ENCODE peak calls at places on chromosomes 2 and 18, in nine cellular contexts. One of them, this sample, is unnamed.

GRCh38 chr2:137946227-137946626 is 18.0 kb upstream of the HNMT start:
- DNase-seq in GM13977: no peak
- DNase-seq in endothelial cell of umbilical vein: no peak
- DNase-seq in cortex of kidney: no peak
- DNase-seq in fibroblast of gingiva: no peak
- DNase-seq in stimulated activated CD4-positive, alpha-beta T cell treated with anti-CD3 and anti-CD28 coated beads, Interleukin-2, amount 100 ng/mL, for 4 hours: no peak
- DNase-seq in small intestine: no peak
- DNase-seq in left ventricle myocardium inferior: no peak
- DNase-seq in dermis microvascular lymphatic vessel endothelial cell: no peak
- DNase-seq in this sample: no peak

GRCh38 chr2:240703417-240704341 is 12.0 kb downstream of the AQP12A start:
- DNase-seq in GM13977: peak
- DNase-seq in endothelial cell of umbilical vein: no peak
- DNase-seq in cortex of kidney: no peak
- DNase-seq in fibroblast of gingiva: no peak
- DNase-seq in stimulated activated CD4-positive, alpha-beta T cell treated with anti-CD3 and anti-CD28 coated beads, Interleukin-2, amount 100 ng/mL, for 4 hours: no peak
- DNase-seq in small intestine: no peak
- DNase-seq in left ventricle myocardium inferior: peak
- DNase-seq in dermis microvascular lymphatic vessel endothelial cell: no peak
- DNase-seq in this sample: no peak

GRCh38 chr2:127796389-127796788 is 14.6 kb downstream of the WDR33 start:
- DNase-seq in GM13977: no peak
- DNase-seq in endothelial cell of umbilical vein: peak
- DNase-seq in cortex of kidney: no peak
- DNase-seq in fibroblast of gingiva: no peak
- DNase-seq in stimulated activated CD4-positive, alpha-beta T cell treated with anti-CD3 and anti-CD28 coated beads, Interleukin-2, amount 100 ng/mL, for 4 hours: no peak
- DNase-seq in small intestine: no peak
- DNase-seq in left ventricle myocardium inferior: no peak
- DNase-seq in dermis microvascular lymphatic vessel endothelial cell: no peak
- DNase-seq in this sample: no peak

GRCh38 chr2:150008901-150009300 is 421.3 kb upstream of the MMADHC start:
- DNase-seq in GM13977: no peak
- DNase-seq in endothelial cell of umbilical vein: no peak
- DNase-seq in cortex of kidney: no peak
- DNase-seq in fibroblast of gingiva: no peak
- DNase-seq in stimulated activated CD4-positive, alpha-beta T cell treated with anti-CD3 and anti-CD28 coated beads, Interleukin-2, amount 100 ng/mL, for 4 hours: no peak
- DNase-seq in small intestine: no peak
- DNase-seq in left ventricle myocardium inferior: no peak
- DNase-seq in dermis microvascular lymphatic vessel endothelial cell: no peak
- DNase-seq in this sample: no peak

GRCh38 chr2:106070181-106070580 is 123.9 kb downstream of the UXS1 start:
- DNase-seq in GM13977: no peak
- DNase-seq in endothelial cell of umbilical vein: no peak
- DNase-seq in cortex of kidney: no peak
- DNase-seq in fibroblast of gingiva: no peak
- DNase-seq in stimulated activated CD4-positive, alpha-beta T cell treated with anti-CD3 and anti-CD28 coated beads, Interleukin-2, amount 100 ng/mL, for 4 hours: no peak
- DNase-seq in small intestine: no peak
- DNase-seq in left ventricle myocardium inferior: no peak
- DNase-seq in dermis microvascular lymphatic vessel endothelial cell: no peak
- DNase-seq in this sample: no peak

GRCh38 chr2:181977661-181978350 is 7.8 kb upstream of the PPP1R1C start:
- DNase-seq in GM13977: no peak
- DNase-seq in endothelial cell of umbilical vein: no peak
- DNase-seq in cortex of kidney: no peak
- DNase-seq in fibroblast of gingiva: peak
- DNase-seq in stimulated activated CD4-positive, alpha-beta T cell treated with anti-CD3 and anti-CD28 coated beads, Interleukin-2, amount 100 ng/mL, for 4 hours: no peak
- DNase-seq in small intestine: no peak
- DNase-seq in left ventricle myocardium inferior: no peak
- DNase-seq in dermis microvascular lymphatic vessel endothelial cell: no peak
- DNase-seq in this sample: no peak

GRCh38 chr18:57523171-57523956 is 63.1 kb downstream of the FECH start:
- DNase-seq in GM13977: peak
- DNase-seq in endothelial cell of umbilical vein: no peak
- DNase-seq in cortex of kidney: no peak
- DNase-seq in fibroblast of gingiva: no peak
- DNase-seq in stimulated activated CD4-positive, alpha-beta T cell treated with anti-CD3 and anti-CD28 coated beads, Interleukin-2, amount 100 ng/mL, for 4 hours: no peak
- DNase-seq in small intestine: peak
- DNase-seq in left ventricle myocardium inferior: no peak
- DNase-seq in dermis microvascular lymphatic vessel endothelial cell: no peak
- DNase-seq in this sample: no peak

GRCh38 chr2:28274911-28275685 is 117.6 kb upstream of the FOSL2 start:
- DNase-seq in GM13977: no peak
- DNase-seq in endothelial cell of umbilical vein: peak
- DNase-seq in cortex of kidney: no peak
- DNase-seq in fibroblast of gingiva: peak
- DNase-seq in stimulated activated CD4-positive, alpha-beta T cell treated with anti-CD3 and anti-CD28 coated beads, Interleukin-2, amount 100 ng/mL, for 4 hours: no peak
- DNase-seq in small intestine: peak
- DNase-seq in left ventricle myocardium inferior: no peak
- DNase-seq in dermis microvascular lymphatic vessel endothelial cell: peak
- DNase-seq in this sample: peak

GRCh38 chr18:421236-422155 is 79.0 kb downstream of the COLEC12 start:
- DNase-seq in GM13977: no peak
- DNase-seq in endothelial cell of umbilical vein: peak
- DNase-seq in cortex of kidney: no peak
- DNase-seq in fibroblast of gingiva: peak
- DNase-seq in stimulated activated CD4-positive, alpha-beta T cell treated with anti-CD3 and anti-CD28 coated beads, Interleukin-2, amount 100 ng/mL, for 4 hours: no peak
- DNase-seq in small intestine: no peak
- DNase-seq in left ventricle myocardium inferior: no peak
- DNase-seq in dermis microvascular lymphatic vessel endothelial cell: no peak
- DNase-seq in this sample: peak

GRCh38 chr2:75047907-75048625 is 89.6 kb downstream of the POLE4 start:
- DNase-seq in GM13977: no peak
- DNase-seq in endothelial cell of umbilical vein: no peak
- DNase-seq in cortex of kidney: no peak
- DNase-seq in fibroblast of gingiva: peak
- DNase-seq in stimulated activated CD4-positive, alpha-beta T cell treated with anti-CD3 and anti-CD28 coated beads, Interleukin-2, amount 100 ng/mL, for 4 hours: no peak
- DNase-seq in small intestine: no peak
- DNase-seq in left ventricle myocardium inferior: no peak
- DNase-seq in dermis microvascular lymphatic vessel endothelial cell: no peak
- DNase-seq in this sample: no peak

GRCh38 chr2:213246665-213247281 is 37.5 kb upstream of the SPAG16 start:
- DNase-seq in GM13977: no peak
- DNase-seq in endothelial cell of umbilical vein: peak
- DNase-seq in cortex of kidney: no peak
- DNase-seq in fibroblast of gingiva: peak
- DNase-seq in stimulated activated CD4-positive, alpha-beta T cell treated with anti-CD3 and anti-CD28 coated beads, Interleukin-2, amount 100 ng/mL, for 4 hours: peak
- DNase-seq in small intestine: peak
- DNase-seq in left ventricle myocardium inferior: no peak
- DNase-seq in dermis microvascular lymphatic vessel endothelial cell: peak
- DNase-seq in this sample: peak

GRCh38 chr2:145797692-145798091 is 1277.8 kb upstream of the ZEB2 start:
- DNase-seq in GM13977: no peak
- DNase-seq in endothelial cell of umbilical vein: peak
- DNase-seq in cortex of kidney: no peak
- DNase-seq in fibroblast of gingiva: no peak
- DNase-seq in stimulated activated CD4-positive, alpha-beta T cell treated with anti-CD3 and anti-CD28 coated beads, Interleukin-2, amount 100 ng/mL, for 4 hours: no peak
- DNase-seq in small intestine: no peak
- DNase-seq in left ventricle myocardium inferior: no peak
- DNase-seq in dermis microvascular lymphatic vessel endothelial cell: no peak
- DNase-seq in this sample: peak

GRCh38 chr2:18187214-18187613 is 308.7 kb downstream of the KCNS3 start:
- DNase-seq in GM13977: no peak
- DNase-seq in endothelial cell of umbilical vein: no peak
- DNase-seq in cortex of kidney: no peak
- DNase-seq in fibroblast of gingiva: peak
- DNase-seq in stimulated activated CD4-positive, alpha-beta T cell treated with anti-CD3 and anti-CD28 coated beads, Interleukin-2, amount 100 ng/mL, for 4 hours: no peak
- DNase-seq in small intestine: no peak
- DNase-seq in left ventricle myocardium inferior: no peak
- DNase-seq in dermis microvascular lymphatic vessel endothelial cell: no peak
- DNase-seq in this sample: no peak

GRCh38 chr2:173075056-173075780 is 428 bp upstream of the MAP3K20 start:
- DNase-seq in GM13977: no peak
- DNase-seq in endothelial cell of umbilical vein: no peak
- DNase-seq in cortex of kidney: no peak
- DNase-seq in fibroblast of gingiva: no peak
- DNase-seq in stimulated activated CD4-positive, alpha-beta T cell treated with anti-CD3 and anti-CD28 coated beads, Interleukin-2, amount 100 ng/mL, for 4 hours: no peak
- DNase-seq in small intestine: no peak
- DNase-seq in left ventricle myocardium inferior: no peak
- DNase-seq in dermis microvascular lymphatic vessel endothelial cell: no peak
- DNase-seq in this sample: peak

GRCh38 chr18:75500510-75500909 is 73.0 kb upstream of the SMIM21 start:
- DNase-seq in GM13977: no peak
- DNase-seq in endothelial cell of umbilical vein: no peak
- DNase-seq in cortex of kidney: no peak
- DNase-seq in fibroblast of gingiva: no peak
- DNase-seq in stimulated activated CD4-positive, alpha-beta T cell treated with anti-CD3 and anti-CD28 coated beads, Interleukin-2, amount 100 ng/mL, for 4 hours: no peak
- DNase-seq in small intestine: no peak
- DNase-seq in left ventricle myocardium inferior: no peak
- DNase-seq in dermis microvascular lymphatic vessel endothelial cell: no peak
- DNase-seq in this sample: no peak

GRCh38 chr18:56807883-56808282 is 156.7 kb downstream of the WDR7 start:
- DNase-seq in GM13977: no peak
- DNase-seq in endothelial cell of umbilical vein: no peak
- DNase-seq in cortex of kidney: no peak
- DNase-seq in fibroblast of gingiva: no peak
- DNase-seq in stimulated activated CD4-positive, alpha-beta T cell treated with anti-CD3 and anti-CD28 coated beads, Interleukin-2, amount 100 ng/mL, for 4 hours: no peak
- DNase-seq in small intestine: no peak
- DNase-seq in left ventricle myocardium inferior: no peak
- DNase-seq in dermis microvascular lymphatic vessel endothelial cell: no peak
- DNase-seq in this sample: no peak

This sample was measured in dermis blood vessel endothelial cell.